ENCODE peak calls at places on chromosomes 12 and 14, in nine cellular contexts. K is A549, U is SK-N-SH, B is HCT116, H is HepG2, E is K562, T is GM23338, X is HL-60, Y is GM12878. G is an unnamed sample.

GRCh38 chr14:104968541-104969401 is 9.4 kb downstream of the AHNAK2 start:
- DNase-seq in K (peak), U (peak), B (no peak), H (no peak), E (no peak), T (no peak), X (no peak), Y (no peak), G (no peak)

GRCh38 chr12:86530996-86531655 is 274.9 kb upstream of the MGAT4C start:
- DNase-seq in K (no peak), U (no peak), B (no peak), H (no peak), E (no peak), T (no peak), X (no peak), Y (no peak), G (no peak)

GRCh38 chr12:27477049-27477448 is 30.5 kb downstream of the SMCO2 start:
- DNase-seq in K (no peak), U (no peak), B (no peak), H (no peak), E (no peak), T (no peak), X (no peak), Y (no peak), G (no peak)

GRCh38 chr14:104358528-104359300 is 220.3 kb downstream of the KIF26A start:
- DNase-seq in K (no peak), U (peak), B (no peak), H (no peak), E (no peak), T (no peak), X (no peak), Y (no peak), G (no peak)

GRCh38 chr12:121673013-121673441 is 3.6 kb upstream of the MORN3 start:
- DNase-seq in K (no peak), U (peak), B (no peak), H (no peak), E (no peak), T (peak), X (no peak), Y (no peak), G (no peak)

GRCh38 chr14:65290830-65291229 is 121.7 kb upstream of the FUT8 start:
- DNase-seq in K (no peak), U (no peak), B (peak), H (peak), E (no peak), T (no peak), X (no peak), Y (no peak), G (no peak)

GRCh38 chr14:101934751-101935150 is 29.6 kb upstream of the DYNC1H1 start:
- DNase-seq in K (no peak), U (no peak), B (no peak), H (no peak), E (no peak), T (no peak), X (no peak), Y (no peak), G (no peak)

GRCh38 chr12:50537538-50537919 is 32.7 kb downstream of the DIP2B start:
- DNase-seq in K (peak), U (no peak), B (peak), H (no peak), E (no peak), T (no peak), X (no peak), Y (no peak), G (peak)

GRCh38 chr12:116773276-116773731 is 35.2 kb downstream of the RNFT2 start:
- DNase-seq in K (peak), U (no peak), B (peak), H (peak), E (peak), T (peak), X (no peak), Y (no peak), G (no peak)

GRCh38 chr14:78644824-78645559 is 474.8 kb downstream of the NRXN3 start:
- DNase-seq in K (no peak), U (no peak), B (no peak), H (no peak), E (no peak), T (peak), X (no peak), Y (no peak), G (no peak)

GRCh38 chr12:115983226-115983798 is 294.2 kb downstream of the MED13L start:
- DNase-seq in K (peak), U (no peak), B (no peak), H (peak), E (peak), T (peak), X (peak), Y (no peak), G (no peak)

GRCh38 chr12:78928200-78929074 is 63.9 kb downstream of the SYT1 start:
- DNase-seq in K (peak), U (no peak), B (peak), H (peak), E (no peak), T (no peak), X (no peak), Y (no peak), G (peak)

GRCh38 chr12:1796515-1797010 is 23.8 kb upstream of the LRTM2 start:
- DNase-seq in K (no peak), U (no peak), B (no peak), H (no peak), E (no peak), T (peak), X (peak), Y (no peak), G (no peak)

GRCh38 chr12:94750891-94751290 is 100.5 kb upstream of the TMCC3 start:
- DNase-seq in K (no peak), U (no peak), B (no peak), H (no peak), E (no peak), T (no peak), X (no peak), Y (no peak), G (no peak)

GRCh38 chr12:121214855-121215745 is 5.2 kb downstream of the P2RX4 start:
- DNase-seq in K (peak), U (no peak), B (peak), H (peak), E (peak), T (no peak), X (no peak), Y (no peak), G (peak)

GRCh38 chr12:121033625-121034349 is 5.3 kb downstream of the OASL start:
- DNase-seq in K (peak), U (no peak), B (peak), H (no peak), E (no peak), T (no peak), X (no peak), Y (peak), G (no peak)

GRCh38 chr12:132324841-132325732 is 4.3 kb downstream of the GALNT9 start:
- DNase-seq in K (no peak), U (no peak), B (no peak), H (no peak), E (no peak), T (no peak), X (no peak), Y (no peak), G (no peak)

GRCh38 chr12:46389130-46389616 is 16.6 kb upstream of the SLC38A2 start:
- DNase-seq in K (no peak), U (no peak), B (no peak), H (no peak), E (no peak), T (no peak), X (no peak), Y (no peak), G (no peak)

GRCh38 chr14:51780741-51781140 is 79.7 kb upstream of the GNG2 start:
- DNase-seq in K (no peak), U (no peak), B (no peak), H (no peak), E (no peak), T (peak), X (no peak), Y (no peak), G (no peak)

GRCh38 chr14:92459479-92460421 is 53.8 kb upstream of the RIN3 start:
- DNase-seq in K (no peak), U (no peak), B (no peak), H (no peak), E (no peak), T (no peak), X (no peak), Y (no peak), G (no peak)

GRCh38 chr14:22320353-22320733 is 268.7 kb downstream of the DAD1 start:
- DNase-seq in K (no peak), U (no peak), B (no peak), H (no peak), E (no peak), T (peak), X (no peak), Y (no peak), G (no peak)

GRCh38 chr14:105487449-105487985 is 831 bp downstream of the CRIP1 start:
- DNase-seq in K (no peak), U (no peak), B (no peak), H (no peak), E (no peak), T (no peak), X (peak), Y (no peak), G (no peak)

GRCh38 chr12:6426882-6427671 is 17.7 kb upstream of the CD27 start:
- DNase-seq in K (no peak), U (no peak), B (no peak), H (no peak), E (no peak), T (no peak), X (peak), Y (peak), G (no peak)

GRCh38 chr12:13074396-13075113 is 28.9 kb downstream of the GSG1 start:
- DNase-seq in K (no peak), U (no peak), B (no peak), H (no peak), E (no peak), T (no peak), X (no peak), Y (no peak), G (no peak)

GRCh38 chr14:67440513-67440912 is 28.5 kb upstream of the PLEK2 start:
- DNase-seq in K (no peak), U (no peak), B (no peak), H (no peak), E (no peak), T (no peak), X (no peak), Y (no peak), G (no peak)

GRCh38 chr14:37583358-37584210 is 11.5 kb downstream of the FOXA1 start:
- DNase-seq in K (no peak), U (no peak), B (no peak), H (peak), E (no peak), T (peak), X (no peak), Y (no peak), G (no peak)

GRCh38 chr14:53278602-53279506 is 125.7 kb upstream of the DDHD1 start:
- DNase-seq in K (no peak), U (no peak), B (no peak), H (peak), E (no peak), T (peak), X (no peak), Y (no peak), G (no peak)

GRCh38 chr12:80892597-80893445 is 44.9 kb downstream of the LIN7A start:
- DNase-seq in K (no peak), U (no peak), B (no peak), H (no peak), E (no peak), T (no peak), X (no peak), Y (peak), G (no peak)

GRCh38 chr12:30201301-30202160 is 417.8 kb upstream of the TMTC1 start:
- DNase-seq in K (no peak), U (peak), B (no peak), H (no peak), E (no peak), T (peak), X (no peak), Y (no peak), G (no peak)
- TF ChIP-seq REST in K (no peak), U (no peak), B (no peak), H (no peak), E (no peak), T (no peak), X (no peak), Y (no peak), G (no peak)

DNA sequence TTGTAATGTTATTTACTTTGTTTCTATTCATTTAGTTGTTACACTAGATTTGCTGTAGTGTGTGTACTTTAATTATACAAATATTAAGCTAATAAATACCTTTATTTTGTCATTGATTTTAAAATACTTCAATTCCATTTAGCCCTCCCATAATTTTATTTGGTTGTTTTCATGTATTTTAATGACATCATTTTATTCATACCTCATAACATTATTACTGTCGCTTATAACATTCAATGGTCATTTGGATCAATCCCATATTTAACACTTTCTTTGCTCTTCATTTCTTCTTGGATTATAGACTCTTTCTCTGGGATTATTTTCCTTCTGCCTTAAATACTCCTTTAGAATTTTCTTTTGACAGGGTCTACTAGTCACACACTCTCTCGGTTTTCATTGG is 86.6 kb upstream of the CAND1 start:
- DNase-seq in K (no peak), U (no peak), B (no peak), H (no peak), E (no peak), T (no peak), X (no peak), Y (no peak), G (no peak)
- TF ChIP-seq REST in K (no peak), U (no peak), B (no peak), H (no peak), E (no peak), T (no peak), X (no peak), Y (no peak), G (no peak)

GRCh38 chr12:128607606-128608005 is 216.2 kb downstream of the SLC15A4 start:
- DNase-seq in K (no peak), U (no peak), B (no peak), H (no peak), E (no peak), T (no peak), X (no peak), Y (no peak), G (no peak)
- TF ChIP-seq REST in K (no peak), U (no peak), B (no peak), H (no peak), E (no peak), T (no peak), X (no peak), Y (no peak), G (no peak)

GRCh38 chr14:24368562-24369252 is 723 bp downstream of the NFATC4 start:
- DNase-seq in K (no peak), U (peak), B (no peak), H (no peak), E (peak), T (peak), X (no peak), Y (no peak), G (no peak)
- TF ChIP-seq REST in K (no peak), U (no peak), B (no peak), H (no peak), E (no peak), T (no peak), X (no peak), Y (no peak), G (no peak)

GRCh38 chr14:88999137-88999536 is 174.7 kb downstream of the TTC8 start:
- DNase-seq in K (no peak), U (no peak), B (no peak), H (no peak), E (no peak), T (no peak), X (no peak), Y (no peak), G (no peak)

GRCh38 chr14:88995437-88996198 is 171.2 kb downstream of the TTC8 start:
- DNase-seq in K (peak), U (no peak), B (no peak), H (no peak), E (no peak), T (no peak), X (no peak), Y (no peak), G (no peak)

GRCh38 chr14:89000007-89000942 is 175.8 kb downstream of the TTC8 start:
- DNase-seq in K (peak), U (no peak), B (peak), H (peak), E (peak), T (peak), X (peak), Y (no peak), G (no peak)

GRCh38 chr14:88993946-88994345 is 169.5 kb downstream of the TTC8 start:
- DNase-seq in K (peak), U (no peak), B (no peak), H (no peak), E (no peak), T (no peak), X (no peak), Y (no peak), G (no peak)

GRCh38 chr14:88998027-88998426 is 173.6 kb downstream of the TTC8 start:
- DNase-seq in K (no peak), U (peak), B (no peak), H (no peak), E (no peak), T (no peak), X (no peak), Y (no peak), G (no peak)
- TF ChIP-seq REST in K (no peak), U (no peak), B (no peak), H (no peak), E (no peak), T (no peak), X (no peak), Y (no peak), G (no peak)

DNA sequence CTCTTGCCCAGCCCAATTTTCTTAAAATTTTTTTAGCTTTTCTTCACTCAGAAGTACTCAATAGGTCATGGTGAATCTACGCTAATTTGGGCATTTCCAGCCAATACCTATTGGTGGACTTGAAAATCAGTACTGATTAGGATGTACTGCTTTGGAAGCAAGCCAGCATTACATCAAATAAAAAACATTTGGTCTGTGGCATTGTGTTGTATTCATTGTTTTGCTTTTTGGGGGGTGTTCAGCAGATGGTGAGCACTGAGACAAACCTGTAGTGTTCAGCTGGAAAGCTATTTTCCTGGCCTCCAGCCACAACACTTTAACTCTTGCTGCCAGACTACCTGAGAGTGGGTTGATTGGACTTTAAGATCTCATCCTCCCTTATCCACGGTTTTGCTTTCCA is 4.0 kb downstream of the MAPKAPK5 start:
- DNase-seq in K (no peak), U (no peak), B (no peak), H (no peak), E (no peak), T (no peak), X (no peak), Y (no peak), G (no peak)
- TF ChIP-seq REST in K (no peak), U (no peak), B (no peak), H (no peak), E (no peak), T (no peak), X (no peak), Y (no peak), G (no peak)

G was measured in Panc1.